ENCODE peak calls at places on chromosomes 7 and 10, in four cellular contexts. Y is GM12878, H is IMR-90, P is K562. E is an unnamed sample. For H3K4me1, the result is how much of the 10 kb centered on the place peaks cover.

GRCh38 chr7:128124786-128125185 is 93.5 kb upstream of the LRRC4 start:
- DNase-seq in Y (no peak), H (no peak), P (no peak), E (no peak)

GRCh38 chr10:88949912-88950664 is 2.5 kb downstream of the ACTA2 start:
- DNase-seq in Y (no peak), H (no peak), P (no peak), E (no peak)

GRCh38 chr10:129063212-129063611 is 403.8 kb upstream of the MGMT start:
- DNase-seq in Y (no peak), H (no peak), P (no peak), E (no peak)

GRCh38 chr10:64396105-64396504 is 874.9 kb downstream of the REEP3 start:
- DNase-seq in Y (no peak), H (peak), P (no peak), E (no peak)

GRCh38 chr7:103336781-103337180 is 7.8 kb downstream of the DNAJC2 start:
- DNase-seq in Y (no peak), H (no peak), P (no peak), E (no peak)

GRCh38 chr7:116797611-116798010 is 64.8 kb upstream of the CAPZA2 start:
- DNase-seq in Y (no peak), H (no peak), P (no peak), E (no peak)

GRCh38 chr10:112435013-112435619 is 11.6 kb downstream of the ZDHHC6 start:
- DNase-seq in Y (no peak), H (peak), P (no peak), E (peak)

GRCh38 chr10:67476201-67476600 is 219.8 kb downstream of the CTNNA3 start:
- DNase-seq in Y (no peak), H (no peak), P (no peak), E (no peak)

GRCh38 chr10:69572159-69573055 is 815 bp downstream of the NEUROG3 start:
- DNase-seq in Y (no peak), H (peak), P (no peak), E (no peak)

GRCh38 chr10:70513848-70514309 is 35.3 kb downstream of the PALD1 start:
- DNase-seq in Y (peak), H (no peak), P (no peak), E (no peak)

GRCh38 chr10:120012566-120012965 is 120.0 kb downstream of the SEC23IP start:
- DNase-seq in Y (no peak), H (peak), P (no peak), E (no peak)

GRCh38 chr7:43083091-43083490 is 29.4 kb upstream of the HECW1 start:
- DNase-seq in Y (no peak), H (no peak), P (no peak), E (no peak)

GRCh38 chr10:62231805-62232204 is 36.8 kb downstream of the RTKN2 start:
- DNase-seq in Y (no peak), H (no peak), P (no peak), E (no peak)

GRCh38 chr7:87231243-87231642 is 11.7 kb upstream of the TMEM243 start:
- DNase-seq in Y (no peak), H (no peak), P (no peak), E (no peak)

GRCh38 chr7:136163333-136163732 is 186.2 kb upstream of the MTPN start:
- DNase-seq in Y (no peak), H (no peak), P (no peak), E (no peak)

GRCh38 chr7:79786187-79786586 is 332.7 kb upstream of the MAGI2 start:
- DNase-seq in Y (no peak), H (peak), P (no peak), E (no peak)

GRCh38 chr7:79787101-79787500 is 333.6 kb upstream of the MAGI2 start:
- DNase-seq in Y (no peak), H (no peak), P (no peak), E (no peak)

GRCh38 chr7:79789584-79790345 is 336.3 kb upstream of the MAGI2 start:
- DNase-seq in Y (no peak), H (peak), P (no peak), E (no peak)

GRCh38 chr7:79785556-79785955 is 332.1 kb upstream of the MAGI2 start:
- DNase-seq in Y (no peak), H (peak), P (no peak), E (no peak)

GRCh38 chr7:79787623-79788022 is 334.2 kb upstream of the MAGI2 start:
- DNase-seq in Y (no peak), H (no peak), P (no peak), E (no peak)
- TF ChIP-seq ELK1 in Y (no peak), H (no peak), P (no peak), E (no peak)

GRCh38 chr7:106153891-106154449 is 41.9 kb upstream of the SYPL1 start:
- DNase-seq in Y (peak), H (peak), P (peak), E (peak)
- H3K4me1 ChIP-seq in Y (under half), H (under half), P (under half), E (under half)

GRCh38 chr7:34430456-34430855 is 227.6 kb upstream of the NPSR1 start:
- DNase-seq in Y (no peak), H (peak), P (no peak), E (peak)
- TF ChIP-seq ELK1 in Y (no peak), H (no peak), P (no peak), E (no peak)

DNA sequence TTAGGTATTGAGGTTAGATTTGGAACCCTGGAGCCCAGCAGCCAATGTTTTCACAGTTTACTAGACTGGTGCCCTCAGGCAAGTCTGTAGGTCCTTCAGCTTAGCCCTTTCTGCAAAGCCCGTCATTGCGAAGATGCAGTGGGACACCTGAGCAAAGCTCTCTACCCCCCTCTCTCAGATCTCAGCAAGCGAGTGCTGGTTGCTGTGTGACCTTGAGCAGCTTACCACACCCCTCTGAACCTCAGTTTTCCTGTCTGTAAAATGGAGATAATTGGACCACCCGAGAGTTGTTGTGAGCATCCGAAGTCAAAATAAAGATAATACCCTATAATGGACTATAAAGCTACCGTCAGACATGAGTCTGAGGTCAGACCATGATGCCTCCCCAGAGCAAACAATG is 3.7 kb downstream of the NPC1L1 start:
- DNase-seq in Y (no peak), H (no peak), P (no peak), E (no peak)
- H3K4me1 ChIP-seq in Y (under half), H (under half), P (under half), E (under half)

GRCh38 chr7:32155712-32156111 is 85.5 kb upstream of the PDE1C start:
- DNase-seq in Y (no peak), H (peak), P (no peak), E (no peak)
- TF ChIP-seq ELK1 in Y (no peak), H (no peak), P (no peak), E (no peak)

GRCh38 chr10:71847418-71847817 is 3.6 kb downstream of the PSAP start:
- DNase-seq in Y (no peak), H (no peak), P (no peak), E (no peak)

GRCh38 chr10:71846816-71847215 is 4.2 kb downstream of the PSAP start:
- DNase-seq in Y (no peak), H (no peak), P (no peak), E (no peak)

GRCh38 chr10:71850021-71850744 is 868 bp downstream of the PSAP start:
- DNase-seq in Y (no peak), H (no peak), P (no peak), E (no peak)

GRCh38 chr10:71849461-71849908 is 1.6 kb downstream of the PSAP start:
- DNase-seq in Y (no peak), H (no peak), P (no peak), E (no peak)

DNA sequence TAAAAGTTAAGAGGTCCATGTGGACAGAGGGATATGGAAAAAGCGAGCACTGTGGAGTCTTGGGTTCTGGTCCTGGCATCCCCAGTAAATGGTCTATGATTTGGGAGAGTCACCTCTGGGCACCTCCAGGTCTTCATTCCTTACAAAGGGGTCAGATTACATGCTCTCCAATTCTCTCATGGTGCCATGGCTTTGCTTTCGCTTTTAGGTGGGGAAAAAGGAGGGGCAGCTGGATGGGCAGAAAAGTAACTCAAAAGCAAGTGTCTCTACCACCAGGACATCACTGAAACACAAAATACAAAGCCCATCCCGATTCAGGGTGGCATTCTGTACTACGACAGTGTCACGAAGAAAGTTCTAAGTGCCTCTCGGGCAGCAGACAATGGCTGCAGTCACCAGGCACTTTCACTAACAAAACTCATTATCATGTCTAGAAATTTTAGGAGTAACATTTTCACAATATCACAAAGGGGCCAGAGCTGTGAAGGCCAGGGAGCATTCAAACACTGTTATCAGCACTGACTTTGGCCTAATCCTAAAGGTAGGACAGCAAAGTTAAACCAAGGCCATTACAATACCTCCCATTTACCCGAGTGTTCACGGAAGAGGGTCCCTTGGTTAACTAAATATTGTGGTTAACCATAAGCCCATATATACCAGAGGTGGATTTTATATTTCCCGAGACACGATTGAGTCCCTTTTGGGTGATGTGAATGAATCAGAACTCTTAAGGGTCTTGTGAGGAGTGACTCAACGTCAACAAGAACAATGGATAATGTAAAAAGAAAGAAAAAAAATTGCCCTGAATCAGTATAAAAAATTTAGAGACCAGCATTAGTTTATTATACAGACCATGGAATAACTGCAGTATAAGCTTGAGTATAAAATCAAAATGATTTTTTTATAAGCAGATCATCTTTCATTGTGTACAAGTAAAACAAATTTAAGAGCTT is 2.5 kb downstream of the PSAP start:
- DNase-seq in Y (no peak), H (peak), P (no peak), E (no peak)
- H3K4me1 ChIP-seq in Y (under half), H (under half), P (under half), E (under half)